ENCODE peak calls at places on chromosomes 1 and 21, in seven cellular contexts. V is SK-N-SH, N is GM12878, Z is HCT116, D is HepG2, C is K562, L is H1. S is an unnamed sample.

GRCh38 chr1:201759194-201759814 is 69.7 kb upstream of the IPO9 start:
- DNase-seq in L (no peak), N (no peak), Z (no peak), D (no peak), V (no peak), C (no peak), S (no peak)

GRCh38 chr1:52294580-52294979 is 71.4 kb downstream of the CC2D1B start:
- DNase-seq in N (no peak), L (no peak), V (no peak), D (no peak), C (no peak), Z (no peak), S (no peak)

GRCh38 chr1:41426201-41426890 is 58.1 kb downstream of the EDN2 start:
- DNase-seq in Z (no peak), D (no peak), L (no peak), N (no peak), C (no peak), V (peak; percentile 13), S (no peak)

GRCh38 chr1:81231729-81232038 is 569.0 kb upstream of the ADGRL2 start:
- DNase-seq in D (no peak), V (peak; percentile 36), C (no peak), Z (no peak), N (no peak), L (no peak), S (no peak)

GRCh38 chr1:178465011-178465410 is 31.8 kb downstream of the CLEC20A start:
- DNase-seq in Z (no peak), D (no peak), L (no peak), N (no peak), V (no peak), C (no peak), S (no peak)

GRCh38 chr1:32900956-32901822 is at the start of gene TMEM54:
- DNase-seq in Z (no peak), C (peak; percentile 95), V (peak; percentile 83), N (no peak), D (no peak), L (no peak), S (peak; percentile 79)

GRCh38 chr1:183264132-183264531 is 78.1 kb downstream of the LAMC2 start:
- DNase-seq in V (no peak), D (no peak), C (no peak), L (no peak), N (no peak), Z (no peak), S (no peak)

GRCh38 chr1:232613752-232614381 is 16.1 kb downstream of the SIPA1L2 start:
- DNase-seq in N (no peak), L (no peak), D (no peak), C (no peak), Z (peak; percentile 66), V (no peak), S (no peak)

GRCh38 chr21:46113497-46114176 is 15.7 kb downstream of the COL6A2 start:
- DNase-seq in D (no peak), C (no peak), N (no peak), L (no peak), Z (no peak), V (peak; percentile 14), S (no peak)

GRCh38 chr1:7929637-7930036 is 11.0 kb downstream of the TNFRSF9 start:
- DNase-seq in C (no peak), L (no peak), Z (no peak), D (no peak), N (no peak), V (no peak), S (no peak)

GRCh38 chr21:16407403-16408279 is 677.9 kb downstream of the USP25 start:
- DNase-seq in D (no peak), L (no peak), N (no peak), Z (no peak), V (peak; percentile 24), C (no peak), S (no peak)

GRCh38 chr1:239563680-239564079 is 177.3 kb downstream of the CHRM3 start:
- DNase-seq in N (no peak), L (no peak), C (no peak), V (no peak), D (no peak), Z (no peak), S (no peak)

GRCh38 chr1:198809247-198809646 is 170.4 kb downstream of the PTPRC start:
- DNase-seq in C (no peak), V (no peak), L (no peak), N (no peak), D (no peak), Z (no peak), S (no peak)

GRCh38 chr21:41615613-41616012 is 107.7 kb upstream of the TMPRSS2 start:
- DNase-seq in N (no peak), V (no peak), D (no peak), L (no peak), C (no peak), Z (no peak), S (no peak)

GRCh38 chr1:38571726-38572125 is 287.8 kb downstream of the RRAGC start:
- DNase-seq in V (no peak), D (no peak), Z (no peak), C (no peak), N (no peak), L (no peak), S (no peak)

DNA sequence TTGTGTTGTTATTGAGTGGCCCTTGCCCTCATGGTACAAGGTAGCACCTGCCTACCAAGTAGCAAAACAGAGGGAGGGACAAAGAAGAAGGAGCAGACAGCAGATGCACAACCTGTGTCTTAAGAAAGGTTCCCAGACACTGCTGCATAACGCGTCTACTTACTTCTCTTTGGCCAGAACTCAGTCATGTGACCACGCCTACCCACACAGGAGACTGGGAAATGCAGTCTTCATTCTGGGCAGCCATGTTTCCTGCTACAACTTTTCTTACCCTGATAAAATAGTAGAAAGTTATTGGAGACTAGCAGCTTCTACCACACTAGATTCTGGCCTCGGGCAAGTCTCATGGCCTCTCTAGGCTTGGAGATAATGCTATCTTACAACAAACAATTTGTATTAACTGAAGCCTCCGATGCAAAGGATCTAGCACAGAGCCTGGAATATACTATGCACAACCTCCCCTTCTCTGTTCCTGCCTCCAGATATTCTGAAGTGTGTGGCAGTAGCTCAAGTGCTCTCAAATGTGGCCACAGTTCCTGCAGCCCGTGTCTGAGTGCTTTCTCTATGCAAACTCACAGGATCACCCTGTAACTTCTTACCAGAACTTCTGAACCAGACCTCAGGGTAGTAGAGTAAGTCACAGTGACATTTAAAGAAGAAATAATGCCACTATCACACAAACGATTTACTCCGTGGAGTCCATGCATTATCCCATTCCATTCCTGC is 34.1 kb upstream of the BTG2 start:
- DNase-seq in Z (peak; percentile 54), N (no peak), L (no peak), V (peak; percentile 45), D (no peak), C (peak; percentile 68), S (peak; percentile 87)
- TF ChIP-seq JUND in Z (no peak), N (no peak), L (no peak), V (no peak), D (no peak), C (no peak), S (no peak)

DNA sequence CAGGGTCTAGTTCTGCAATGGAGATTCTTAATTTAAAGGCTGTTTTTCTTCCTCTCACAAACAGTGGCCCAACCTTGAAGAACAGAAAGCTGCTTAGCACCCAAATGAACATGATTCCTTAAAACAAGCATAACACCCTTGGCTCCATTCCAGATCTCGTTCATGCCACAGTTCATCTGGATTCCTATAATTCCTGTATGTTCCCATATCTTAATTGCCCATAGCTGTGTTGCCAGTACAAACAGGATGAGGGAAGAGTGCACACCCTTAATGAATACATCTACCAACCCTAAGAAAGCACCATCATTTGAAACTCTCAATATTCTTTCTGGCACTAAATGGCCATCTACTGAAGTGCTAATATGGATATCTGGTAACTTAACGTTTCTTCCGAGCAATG is 45.5 kb downstream of the TGFB2 start:
- DNase-seq in V (peak; percentile 29), N (no peak), C (no peak), Z (no peak), L (no peak), D (no peak), S (no peak)
- TF ChIP-seq JUND in V (no peak), N (no peak), C (no peak), Z (no peak), L (no peak), D (no peak), S (peak; percentile 47)

DNA sequence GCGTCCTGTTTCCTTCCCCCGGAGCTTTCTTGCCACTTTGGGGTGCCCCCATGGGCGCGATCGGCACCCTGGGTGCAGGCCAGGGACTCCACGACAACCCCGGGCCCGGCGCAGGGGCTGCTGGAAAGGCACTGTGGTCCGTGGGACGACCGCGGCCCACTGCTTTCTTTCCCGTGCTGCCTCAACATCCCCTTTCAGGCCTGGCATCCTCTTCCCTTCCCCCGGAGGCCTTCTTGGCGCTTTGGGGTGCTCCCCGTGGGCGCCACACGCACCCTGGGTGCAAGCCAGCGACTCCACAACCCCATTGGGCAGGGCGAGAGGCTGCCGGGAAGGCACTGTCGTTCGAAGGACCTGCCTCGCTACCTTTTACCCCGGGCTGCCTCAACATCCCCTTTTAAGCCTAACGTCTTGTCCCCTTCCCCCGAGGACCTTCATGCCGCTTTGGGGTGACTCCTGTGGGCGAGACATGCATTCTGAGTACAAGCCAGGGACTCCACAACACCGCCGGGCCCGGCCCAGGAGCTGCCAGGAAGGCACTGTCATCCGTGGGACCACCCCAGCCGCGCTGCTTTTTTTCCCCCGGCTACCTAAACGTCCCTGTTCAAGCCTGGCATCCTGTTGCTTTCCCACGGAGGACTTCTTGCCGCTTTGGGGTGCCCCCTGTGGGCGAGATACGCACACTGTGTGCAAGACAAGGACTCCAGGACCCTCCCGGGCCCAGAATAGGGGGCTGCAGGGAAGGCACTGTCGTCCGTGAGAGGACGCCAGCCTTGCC is 137.8 kb downstream of the LIPI start:
- DNase-seq in V (no peak), D (no peak), Z (no peak), N (no peak), L (no peak), C (no peak), S (no peak)
- TF ChIP-seq JUND in V (no peak), D (no peak), Z (no peak), N (no peak), L (no peak), C (no peak), S (no peak)

DNA sequence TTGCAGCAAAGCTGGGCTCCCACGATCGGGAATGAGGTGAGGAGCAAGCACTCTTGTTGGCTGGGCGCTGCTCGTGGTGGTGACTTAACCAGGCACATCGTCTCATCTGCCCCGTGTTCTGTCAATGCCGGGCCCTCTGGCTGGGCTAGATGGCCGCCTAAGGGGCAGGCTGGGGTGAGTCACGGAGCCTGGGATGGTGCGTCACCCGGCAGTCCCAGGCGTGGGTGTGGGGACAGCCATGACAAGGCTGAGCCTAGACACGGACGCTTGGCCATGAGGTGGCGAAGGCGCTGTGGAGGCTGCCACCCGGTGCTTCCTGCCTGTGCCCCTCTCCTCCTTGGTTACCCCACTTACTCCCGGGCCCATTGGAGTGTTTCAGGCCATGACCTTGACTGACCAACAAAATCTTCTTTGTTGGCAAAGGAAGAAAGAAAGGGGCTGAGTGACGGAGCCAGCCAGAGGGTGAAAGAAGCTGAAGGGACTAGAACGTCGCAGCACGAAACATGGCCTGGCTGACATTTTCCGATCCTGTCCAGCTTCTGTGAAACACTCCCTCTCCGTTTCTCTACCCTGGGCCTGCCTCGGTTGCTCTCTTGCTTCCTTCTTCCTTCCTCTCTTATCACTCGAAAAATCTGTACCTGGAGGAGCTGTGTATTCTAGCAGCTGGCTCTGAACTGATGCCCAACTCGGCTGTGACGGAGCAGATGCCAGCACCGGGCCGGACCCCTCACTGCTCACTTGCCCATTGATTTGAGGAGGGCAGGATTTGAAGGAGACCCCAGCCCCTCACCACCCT is 596 bp downstream of the CD247 start:
- DNase-seq in N (no peak), V (no peak), D (no peak), Z (no peak), L (no peak), C (peak; percentile 84), S (no peak)
- TF ChIP-seq JUND in N (no peak), V (no peak), D (no peak), Z (no peak), L (no peak), C (peak; percentile 94), S (no peak)

GRCh38 chr1:65820983-65821382 is 28.3 kb downstream of the PDE4B start:
- DNase-seq in Z (no peak), L (no peak), D (no peak), C (no peak), V (no peak), N (no peak), S (no peak)
- TF ChIP-seq JUND in Z (no peak), L (no peak), D (no peak), C (no peak), V (peak; percentile 74), N (no peak), S (no peak)